ENCODE peak calls at places on chromosomes 4 and X, in six cellular contexts. B is tibial nerve, U is stomach, V is heart left ventricle, Y is HCT116, S is left ventricle myocardium inferior. H is an unnamed sample.

GRCh38 chr4:39068907-39069306 is 6.9 kb downstream of the KLHL5 start:
- DNase-seq in B (no peak), U (no peak), V (no peak), Y (no peak), S (no peak), H (no peak)

GRCh38 chr4:168716411-168717129 is 219.7 kb downstream of the PALLD start:
- DNase-seq in B (peak), U (no peak), V (peak), Y (no peak), S (no peak), H (no peak)

GRCh38 chr4:105605493-105605892 is 53.1 kb downstream of the ARHGEF38 start:
- DNase-seq in B (no peak), U (no peak), V (no peak), Y (no peak), S (no peak), H (no peak)

GRCh38 chr4:171719691-171720090 is 93.5 kb upstream of the GALNTL6 start:
- DNase-seq in B (no peak), U (no peak), V (no peak), Y (no peak), S (no peak), H (no peak)

GRCh38 chr4:155694100-155694785 is 27.6 kb downstream of the GUCY1A1 start:
- DNase-seq in B (no peak), U (no peak), V (no peak), Y (no peak), S (no peak), H (no peak)

GRCh38 chr4:25842229-25842840 is 20.5 kb downstream of the SEL1L3 start:
- DNase-seq in B (no peak), U (no peak), V (no peak), Y (no peak), S (no peak), H (no peak)

GRCh38 chrX:44157858-44158257 is 184.7 kb upstream of the NDP start:
- DNase-seq in B (peak), U (no peak), V (no peak), Y (no peak), S (no peak), H (no peak)

GRCh38 chr4:173577963-173578362 is 47.9 kb upstream of the HAND2 start:
- DNase-seq in B (no peak), U (no peak), V (no peak), Y (no peak), S (no peak), H (no peak)

GRCh38 chr4:164012396-164013027 is 518.0 kb downstream of the TMA16 start:
- DNase-seq in B (no peak), U (peak), V (no peak), Y (peak), S (no peak), H (no peak)

GRCh38 chr4:26141101-26141830 is 179.5 kb upstream of the RBPJ start:
- DNase-seq in B (no peak), U (no peak), V (no peak), Y (no peak), S (peak), H (no peak)

GRCh38 chr4:145735777-145736176 is 55.8 kb downstream of the C4orf51 start:
- DNase-seq in B (no peak), U (no peak), V (no peak), Y (no peak), S (no peak), H (no peak)

GRCh38 chrX:56789518-56790070 is 60.6 kb downstream of the NBDY start:
- DNase-seq in B (no peak), U (peak), V (no peak), Y (no peak), S (no peak), H (no peak)

GRCh38 chrX:7133036-7133412 is 14.5 kb upstream of the STS start:
- DNase-seq in B (no peak), U (no peak), V (peak), Y (no peak), S (peak), H (no peak)

GRCh38 chrX:270848-271367 is 10.3 kb upstream of the PLCXD1 start:
- DNase-seq in B (peak), U (peak), V (peak), Y (no peak), S (peak), H (no peak)

GRCh38 chr4:85736576-85736975 is 261.6 kb downstream of the ARHGAP24 start:
- DNase-seq in B (no peak), U (no peak), V (no peak), Y (no peak), S (no peak), H (no peak)

GRCh38 chrX:149453911-149454820 is 50.9 kb downstream of the IDS start:
- DNase-seq in B (no peak), U (no peak), V (no peak), Y (no peak), S (no peak), H (no peak)

GRCh38 chrX:11321986-11322385 is 28.8 kb downstream of the AMELX start:
- DNase-seq in B (peak), U (no peak), V (no peak), Y (no peak), S (no peak), H (no peak)

GRCh38 chr4:148834804-148835598 is 392.8 kb upstream of the NR3C2 start:
- DNase-seq in B (no peak), U (no peak), V (no peak), Y (no peak), S (no peak), H (no peak)

GRCh38 chrX:119481218-119481875 is 13.1 kb downstream of the SLC25A5 start:
- DNase-seq in B (no peak), U (peak), V (peak), Y (no peak), S (peak), H (no peak)

GRCh38 chr4:814312-814850 is 11.5 kb downstream of the CPLX1 start:
- DNase-seq in B (no peak), U (no peak), V (no peak), Y (no peak), S (no peak), H (no peak)

GRCh38 chrX:37349131-37350033 is at the start of gene PRRG1:
- DNase-seq in B (peak), U (peak), V (peak), Y (peak), S (peak), H (peak)

GRCh38 chrX:56800801-56801200 is 71.8 kb downstream of the NBDY start:
- DNase-seq in B (no peak), U (no peak), V (no peak), Y (no peak), S (no peak), H (no peak)

GRCh38 chr4:142128529-142128928 is 492.1 kb downstream of the IL15 start:
- DNase-seq in B (no peak), U (no peak), V (peak), Y (no peak), S (no peak), H (no peak)

GRCh38 chr4:78379991-78380739 is 171.4 kb upstream of the ANXA3 start:
- DNase-seq in B (no peak), U (no peak), V (no peak), Y (no peak), S (no peak), H (no peak)

GRCh38 chr4:1673671-1674070 is 10.4 kb downstream of the FAM53A start:
- DNase-seq in B (no peak), U (no peak), V (no peak), Y (no peak), S (no peak), H (no peak)

GRCh38 chrX:75303795-75304194 is 29.9 kb downstream of the UPRT start:
- DNase-seq in B (no peak), U (no peak), V (no peak), Y (no peak), S (no peak), H (no peak)

GRCh38 chr4:47519239-47519883 is 34.3 kb downstream of the ATP10D start:
- DNase-seq in B (no peak), U (no peak), V (no peak), Y (no peak), S (no peak), H (no peak)

GRCh38 chr4:14743601-14744000 is 258.7 kb upstream of the CPEB2 start:
- DNase-seq in B (no peak), U (no peak), V (no peak), Y (no peak), S (no peak), H (no peak)

GRCh38 chr4:24363751-24364150 is 220.6 kb downstream of the DHX15 start:
- DNase-seq in B (no peak), U (no peak), V (no peak), Y (no peak), S (no peak), H (no peak)

GRCh38 chr4:46329118-46329976 is 60.6 kb downstream of the GABRA2 start:
- DNase-seq in B (peak), U (no peak), V (no peak), Y (no peak), S (no peak), H (no peak)

GRCh38 chr4:172815499-172816175 is 353.0 kb upstream of the GALNT7 start:
- DNase-seq in B (no peak), U (no peak), V (no peak), Y (no peak), S (no peak), H (no peak)

GRCh38 chr4:8157944-8158709 is 486 bp downstream of the ABLIM2 start:
- DNase-seq in B (no peak), U (no peak), V (no peak), Y (no peak), S (no peak), H (no peak)

GRCh38 chrX:132631579-132632232 is 142.9 kb upstream of the MBNL3 start:
- DNase-seq in B (no peak), U (no peak), V (no peak), Y (no peak), S (no peak), H (no peak)

GRCh38 chr4:84484274-84484673 is 14.8 kb downstream of the NKX6-1 start:
- DNase-seq in B (no peak), U (no peak), V (no peak), Y (no peak), S (no peak), H (no peak)

GRCh38 chr4:26379837-26380236 is 59.0 kb downstream of the RBPJ start:
- DNase-seq in B (no peak), U (no peak), V (no peak), Y (no peak), S (no peak), H (no peak)

GRCh38 chrX:145502670-145503069 is 255.4 kb downstream of the SPANXN1 start:
- DNase-seq in B (no peak), U (no peak), V (no peak), Y (no peak), S (no peak), H (no peak)

GRCh38 chrX:101229155-101229554 is 9.6 kb downstream of the DRP2 start:
- DNase-seq in B (no peak), U (no peak), V (no peak), Y (no peak), S (no peak), H (no peak)

GRCh38 chrX:7159132-7159861 is 11.3 kb upstream of the PUDP start:
- DNase-seq in B (no peak), U (peak), V (no peak), Y (no peak), S (no peak), H (no peak)

GRCh38 chr4:152500798-152501434 is 35.0 kb downstream of the FBXW7 start:
- DNase-seq in B (peak), U (peak), V (no peak), Y (peak), S (no peak), H (no peak)

DNA sequence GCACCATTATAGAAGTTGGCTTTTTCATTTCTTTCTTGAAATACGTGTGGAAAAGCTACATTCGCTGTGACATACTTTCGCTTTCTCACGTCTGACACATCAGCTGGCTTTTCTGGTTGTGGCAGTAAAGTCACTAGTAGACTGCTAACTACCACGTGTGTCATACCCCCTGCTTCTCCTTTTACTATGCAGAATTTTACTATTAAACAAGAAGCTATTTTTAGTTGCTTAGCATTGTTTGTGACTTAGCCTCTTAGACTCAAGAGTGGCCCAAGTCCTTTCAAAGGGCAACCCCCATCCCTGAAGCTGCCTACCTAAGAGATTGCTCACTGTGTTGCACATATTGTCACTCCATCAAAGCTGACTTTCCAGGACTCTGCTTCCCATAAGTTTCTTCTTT is 2.1 kb upstream of the IL2 start:
- DNase-seq in B (no peak), U (no peak), V (no peak), Y (no peak), S (no peak), H (no peak)
- H3K27ac ChIP-seq in B (no peak), U (peak), V (no peak), Y (no peak), S (no peak), H (no peak)

DNA sequence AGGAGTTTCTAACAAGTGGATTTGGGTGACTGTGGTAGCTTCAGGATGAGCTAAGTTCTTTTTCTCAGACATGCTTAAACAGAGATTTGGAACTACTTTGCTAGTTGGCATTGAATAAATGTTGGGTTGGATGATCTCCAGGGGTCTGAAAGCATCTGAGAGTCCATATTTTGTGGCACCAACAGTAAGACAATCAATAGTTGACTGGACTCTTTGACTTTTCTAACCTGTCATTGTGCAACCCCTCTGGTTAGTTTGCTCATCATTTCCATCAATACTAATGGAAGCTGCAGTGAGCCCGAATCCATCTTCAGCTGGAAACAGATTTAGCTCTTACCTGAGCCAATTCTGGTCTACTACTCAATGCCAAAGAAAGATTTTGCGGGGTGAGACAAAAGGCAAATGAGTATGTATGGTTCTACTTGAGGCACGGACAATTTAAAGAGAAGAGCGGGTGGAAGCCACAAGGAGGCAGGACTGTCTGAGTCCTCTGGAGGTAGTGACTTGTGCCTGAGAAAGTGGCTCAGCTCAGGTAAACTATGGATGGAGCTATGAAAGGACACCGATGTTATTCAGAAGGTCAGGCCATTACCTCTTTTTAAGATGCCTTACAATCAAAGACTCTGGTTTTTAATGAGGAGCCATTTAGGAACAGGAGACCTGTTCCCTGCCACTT is 118.7 kb downstream of the MID1IP1 start:
- DNase-seq in B (no peak), U (no peak), V (no peak), Y (no peak), S (no peak), H (no peak)
- H3K27ac ChIP-seq in B (no peak), U (no peak), V (no peak), Y (no peak), S (no peak), H (no peak)

DNA sequence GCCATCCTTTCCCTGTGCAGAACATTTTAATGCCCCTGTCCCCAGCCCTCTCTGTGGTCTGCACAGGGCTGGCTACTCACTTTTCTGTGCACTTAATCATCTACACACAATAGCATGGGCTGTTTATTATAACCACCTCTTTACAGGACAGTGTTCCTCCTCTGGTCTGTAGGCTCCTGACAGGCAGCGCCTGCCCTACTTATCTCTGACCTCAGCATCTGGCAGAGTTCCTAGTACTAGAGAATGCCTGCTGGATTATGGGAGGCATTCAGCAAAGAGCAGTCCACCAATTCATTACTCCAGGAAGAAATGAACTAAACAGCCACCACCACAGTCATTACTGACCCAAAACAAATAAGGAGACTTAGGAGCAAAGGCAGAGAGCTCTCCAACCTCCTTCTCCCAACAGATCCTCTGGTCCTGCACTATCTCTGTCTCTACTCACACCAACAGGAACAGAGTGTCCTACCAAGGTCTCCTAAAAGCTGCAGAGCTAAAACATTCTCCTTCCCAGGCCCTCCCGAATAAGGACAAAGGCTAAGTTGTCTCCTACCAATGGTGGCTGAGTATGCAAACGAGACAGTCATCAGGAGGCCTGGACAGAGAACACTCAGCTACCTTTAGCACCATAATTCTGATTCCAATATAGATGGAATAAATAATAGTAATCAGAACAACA is 279.2 kb downstream of the QDPR start:
- DNase-seq in B (peak), U (peak), V (peak), Y (peak), S (peak), H (no peak)
- H3K27ac ChIP-seq in B (no peak), U (no peak), V (peak), Y (no peak), S (peak), H (no peak)

GRCh38 chr4:3341760-3342159 is 48.9 kb downstream of the RGS12 start:
- DNase-seq in B (no peak), U (no peak), V (no peak), Y (no peak), S (no peak), H (no peak)
- H3K27ac ChIP-seq in B (no peak), U (no peak), V (no peak), Y (no peak), S (no peak), H (no peak)

GRCh38 chr4:53905935-53906377 is 158.4 kb downstream of the CHIC2 start:
- DNase-seq in B (peak), U (peak), V (peak), Y (no peak), S (peak), H (no peak)
- H3K27ac ChIP-seq in B (no peak), U (peak), V (peak), Y (no peak), S (peak), H (no peak)

DNA sequence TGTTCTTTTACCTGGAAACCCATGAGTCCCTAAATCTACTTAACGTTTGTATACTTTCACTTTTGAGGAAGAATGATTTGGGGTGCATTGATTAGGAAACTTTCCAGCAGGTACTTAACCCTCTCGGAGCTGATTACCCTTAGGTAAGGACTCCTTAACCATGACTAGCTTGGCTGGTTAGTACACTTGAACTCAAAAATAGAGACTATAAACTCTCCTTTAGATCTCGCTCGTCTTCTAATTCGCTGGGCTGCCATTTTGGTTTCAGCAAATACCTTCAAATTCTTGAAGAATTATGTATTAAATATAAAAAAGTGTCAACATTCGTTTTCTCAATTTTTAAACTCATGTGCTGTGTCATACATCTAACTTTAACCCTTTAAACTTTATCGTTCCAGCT is 2.0 kb downstream of the USP9X start:
- DNase-seq in B (no peak), U (no peak), V (no peak), Y (no peak), S (no peak), H (no peak)
- H3K27ac ChIP-seq in B (no peak), U (peak), V (no peak), Y (no peak), S (peak), H (no peak)

GRCh38 chr4:140256335-140256734 is 102.4 kb upstream of the MAML3 start:
- DNase-seq in B (no peak), U (no peak), V (peak), Y (no peak), S (no peak), H (no peak)

GRCh38 chr4:140255919-140256318 is 101.9 kb upstream of the MAML3 start:
- DNase-seq in B (no peak), U (no peak), V (no peak), Y (no peak), S (no peak), H (no peak)

GRCh38 chr4:140255467-140255866 is 101.5 kb upstream of the MAML3 start:
- DNase-seq in B (no peak), U (no peak), V (no peak), Y (no peak), S (no peak), H (no peak)

GRCh38 chr4:140256941-140257340 is 103.0 kb upstream of the MAML3 start:
- DNase-seq in B (no peak), U (no peak), V (no peak), Y (no peak), S (no peak), H (no peak)

DNA sequence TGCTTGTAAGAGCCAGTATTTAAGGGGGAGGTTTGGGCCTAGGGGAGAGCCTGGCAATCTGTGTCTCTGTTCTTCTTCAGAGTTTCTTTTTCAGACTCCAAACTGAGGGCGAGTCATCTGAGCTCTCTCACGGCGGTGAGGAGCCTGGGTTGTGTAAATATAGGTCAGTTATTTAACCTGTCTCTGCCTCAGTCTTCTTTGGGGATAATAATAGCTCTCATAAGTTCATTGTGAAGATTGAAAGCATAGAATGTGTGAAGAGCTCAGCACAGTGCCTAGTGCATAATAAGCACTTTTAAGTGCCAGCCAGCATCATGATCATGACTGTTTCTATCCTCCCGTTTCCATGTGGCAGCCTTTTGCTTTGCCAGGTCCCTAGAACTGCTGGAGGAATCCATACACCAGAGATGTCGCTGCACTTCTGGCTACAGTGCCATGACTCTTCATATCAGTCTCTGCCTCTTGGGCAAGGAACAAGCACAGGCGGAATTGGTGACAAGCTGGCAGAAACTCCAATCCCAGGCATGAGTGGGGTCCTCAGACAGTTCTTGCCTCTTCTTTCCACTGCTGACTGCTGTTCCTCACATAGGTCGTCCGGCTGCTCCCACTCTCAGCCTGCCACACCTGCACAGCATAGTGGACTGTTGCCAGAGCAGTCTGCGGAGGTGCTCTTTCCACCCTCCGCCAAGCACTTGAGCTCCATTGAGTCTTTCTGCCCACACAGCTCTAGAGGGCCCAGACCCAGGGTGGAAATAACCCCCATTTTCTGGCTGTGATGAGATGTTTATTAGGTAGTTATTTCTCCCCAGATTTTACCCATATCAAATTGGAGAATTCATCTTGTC is 103.7 kb upstream of the MAML3 start:
- DNase-seq in B (no peak), U (no peak), V (no peak), Y (no peak), S (no peak), H (no peak)
- H3K27ac ChIP-seq in B (no peak), U (no peak), V (no peak), Y (no peak), S (peak), H (no peak)